ENCODE peak calls at places on chromosomes 7 and 10, in seven cellular contexts. J, F, T, W, H, I and B are unnamed samples.
A peak's percentile ranks its signal among the peaks of the same experiment; 100 is the strongest.

GRCh38 chr10:80171248-80171660 is 34.1 kb downstream of the ANXA11 start:
- DNase-seq in J (no peak), F (no peak), T (no peak), W (no peak), H (no peak), I (no peak), B (no peak)

GRCh38 chr7:75879771-75880184 is 944 bp downstream of the RHBDD2 start:
- DNase-seq in J (peak; percentile 42), F (peak; percentile 36), T (peak; percentile 88), W (no peak), H (peak; percentile 46), I (peak; percentile 18), B (peak; percentile 14)

GRCh38 chr10:72084094-72084459 is 4.3 kb downstream of the SPOCK2 start:
- DNase-seq in J (no peak), F (no peak), T (no peak), W (no peak), H (peak; percentile 88), I (peak; percentile 51), B (no peak)

GRCh38 chr7:5523052-5523711 is 99.5 kb upstream of the TNRC18 start:
- DNase-seq in J (peak; percentile 79), F (peak; percentile 28), T (no peak), W (no peak), H (peak; percentile 18), I (no peak), B (peak; percentile 84)

GRCh38 chr7:51666751-51667150 is 350.1 kb upstream of the COBL start:
- DNase-seq in J (no peak), F (no peak), T (no peak), W (no peak), H (no peak), I (no peak), B (peak; percentile 22)

GRCh38 chr10:72385724-72386123 is 31.0 kb upstream of the DNAJB12 start:
- DNase-seq in J (no peak), F (no peak), T (no peak), W (no peak), H (no peak), I (no peak), B (no peak)

GRCh38 chr10:71409516-71410104 is 12.9 kb downstream of the CDH23 start:
- DNase-seq in J (no peak), F (no peak), T (no peak), W (no peak), H (no peak), I (no peak), B (no peak)

GRCh38 chr7:82194011-82194410 is 249.6 kb downstream of the CACNA2D1 start:
- DNase-seq in J (no peak), F (no peak), T (peak; percentile 42), W (peak; percentile 43), H (no peak), I (no peak), B (no peak)

GRCh38 chr7:19674266-19674960 is 34.4 kb downstream of the POLR1F start:
- DNase-seq in J (no peak), F (no peak), T (peak; percentile 59), W (no peak), H (no peak), I (no peak), B (no peak)

GRCh38 chr7:55570939-55571338 is 1.4 kb downstream of the VOPP1 start:
- DNase-seq in J (no peak), F (no peak), T (peak; percentile 55), W (peak; percentile 28), H (no peak), I (no peak), B (no peak)

GRCh38 chr7:85471312-85471711 is 284.5 kb upstream of the SEMA3D start:
- DNase-seq in J (no peak), F (peak; percentile 14), T (no peak), W (no peak), H (no peak), I (no peak), B (no peak)

GRCh38 chr10:20034732-20035131 is 218.5 kb downstream of the PLXDC2 start:
- DNase-seq in J (no peak), F (no peak), T (no peak), W (no peak), H (no peak), I (no peak), B (no peak)

GRCh38 chr7:54429106-54429505 is 113.1 kb upstream of the VSTM2A start:
- DNase-seq in J (no peak), F (no peak), T (no peak), W (no peak), H (no peak), I (no peak), B (no peak)

GRCh38 chr7:33418251-33418701 is 288.9 kb downstream of the BBS9 start:
- DNase-seq in J (no peak), F (peak; percentile 37), T (no peak), W (no peak), H (no peak), I (no peak), B (no peak)

GRCh38 chr10:89515031-89515841 is 20.2 kb downstream of the SLC16A12 start:
- DNase-seq in J (no peak), F (no peak), T (peak; percentile 98), W (peak; percentile 64), H (no peak), I (no peak), B (no peak)

GRCh38 chr10:5655003-5655600 is 11.3 kb downstream of the ASB13 start:
- DNase-seq in J (no peak), F (no peak), T (no peak), W (no peak), H (peak; percentile 36), I (no peak), B (no peak)

GRCh38 chr7:47710201-47710935 is 128.5 kb upstream of the TNS3 start:
- DNase-seq in J (no peak), F (no peak), T (peak; percentile 80), W (no peak), H (no peak), I (no peak), B (no peak)

GRCh38 chr10:53537508-53537907 is 764.9 kb upstream of the MBL2 start:
- DNase-seq in J (no peak), F (no peak), T (no peak), W (no peak), H (no peak), I (no peak), B (no peak)

GRCh38 chr10:101107771-101108170 is 23.3 kb upstream of the TLX1 start:
- DNase-seq in J (no peak), F (no peak), T (no peak), W (no peak), H (no peak), I (no peak), B (no peak)

GRCh38 chr10:77084431-77085144 is 553.0 kb downstream of the KCNMA1 start:
- DNase-seq in J (no peak), F (no peak), T (peak; percentile 21), W (no peak), H (no peak), I (no peak), B (no peak)

GRCh38 chr7:99379043-99379577 is 4.6 kb downstream of the ARPC1B start:
- DNase-seq in J (peak; percentile 59), F (peak; percentile 62), T (peak; percentile 93), W (peak; percentile 81), H (peak; percentile 79), I (peak; percentile 58), B (no peak)

GRCh38 chr7:87413951-87414381 is 61.5 kb downstream of the ABCB4 start:
- DNase-seq in J (no peak), F (no peak), T (peak; percentile 31), W (peak; percentile 37), H (no peak), I (no peak), B (no peak)

GRCh38 chr7:119562839-119563238 is 710.1 kb upstream of the KCND2 start:
- DNase-seq in J (no peak), F (no peak), T (no peak), W (no peak), H (no peak), I (no peak), B (no peak)

GRCh38 chr7:41918597-41918996 is 215.7 kb upstream of the INHBA start:
- DNase-seq in J (no peak), F (no peak), T (peak; percentile 83), W (peak; percentile 59), H (no peak), I (no peak), B (no peak)